ENCODE peak calls at places on chromosomes 16 and 17, in four cellular contexts. T is GM12865, W is epithelial cell of proximal tubule, X is DMS153. M is an unnamed sample.

GRCh38 chr16:9311303-9311954 is 220.0 kb downstream of the HAPSTR1 start:
- DNase-seq in T (no peak), W (no peak), X (no peak), M (no peak)

GRCh38 chr17:55441544-55441943 is 19.9 kb upstream of the MMD start:
- DNase-seq in T (no peak), W (no peak), X (peak), M (no peak)

GRCh38 chr17:82113422-82113821 is 15.4 kb upstream of the FASN start:
- DNase-seq in T (no peak), W (no peak), X (no peak), M (no peak)

GRCh38 chr16:68910051-68910450 is 66.7 kb downstream of the TANGO6 start:
- DNase-seq in T (no peak), W (no peak), X (peak), M (no peak)

GRCh38 chr16:67481561-67482259 is 753 bp upstream of the ATP6V0D1 start:
- DNase-seq in T (peak), W (no peak), X (no peak), M (no peak)

GRCh38 chr16:4461250-4462085 is 13.0 kb downstream of the NMRAL1 start:
- DNase-seq in T (no peak), W (no peak), X (no peak), M (peak)

GRCh38 chr16:17590711-17591654 is 120.2 kb upstream of the XYLT1 start:
- DNase-seq in T (no peak), W (no peak), X (no peak), M (no peak)

GRCh38 chr17:81295678-81296381 is 723 bp upstream of the SLC38A10 start:
- DNase-seq in T (peak), W (no peak), X (no peak), M (peak)

GRCh38 chr17:80080081-80080480 is 21.3 kb upstream of the GAA start:
- DNase-seq in T (no peak), W (no peak), X (no peak), M (no peak)

GRCh38 chr16:16136588-16136987 is 86.7 kb downstream of the ABCC6 start:
- DNase-seq in T (no peak), W (no peak), X (no peak), M (no peak)

GRCh38 chr17:12579245-12579644 is 86.4 kb upstream of the MYOCD start:
- DNase-seq in T (no peak), W (no peak), X (no peak), M (no peak)

GRCh38 chr17:12964840-12965239 is 53.0 kb downstream of the ELAC2 start:
- DNase-seq in T (no peak), W (no peak), X (no peak), M (no peak)

GRCh38 chr16:1993731-1994131 is 4.0 kb downstream of the SYNGR3 start:
- DNase-seq in T (no peak), W (peak), X (no peak), M (no peak)

GRCh38 chr16:68088130-68088972 is 3.2 kb downstream of the NFATC3 start:
- DNase-seq in T (no peak), W (no peak), X (no peak), M (no peak)

GRCh38 chr17:64728041-64728695 is 66.1 kb upstream of the SMURF2 start:
- DNase-seq in T (no peak), W (no peak), X (no peak), M (no peak)

GRCh38 chr16:57264950-57265371 is 19.5 kb downstream of the PLLP start:
- DNase-seq in T (no peak), W (no peak), X (peak), M (no peak)

GRCh38 chr16:26454102-26454501 is 612.6 kb upstream of the C16orf82 start:
- DNase-seq in T (no peak), W (no peak), X (no peak), M (no peak)

GRCh38 chr16:81606039-81606438 is 161.4 kb downstream of the CMIP start:
- DNase-seq in T (no peak), W (no peak), X (no peak), M (no peak)

GRCh38 chr17:44439168-44439567 is 49.7 kb upstream of the ITGA2B start:
- DNase-seq in T (no peak), W (no peak), X (no peak), M (no peak)

GRCh38 chr17:58328195-58329034 is at the start of gene TSPOAP1:
- DNase-seq in T (peak), W (no peak), X (no peak), M (no peak)

GRCh38 chr16:31478956-31479355 is 4.0 kb upstream of the SLC5A2 start:
- DNase-seq in T (no peak), W (no peak), X (no peak), M (no peak)

GRCh38 chr17:76793775-76794174 is 55.9 kb downstream of the MFSD11 start:
- DNase-seq in T (peak), W (no peak), X (peak), M (peak)

GRCh38 chr17:40949406-40949805 is 12.0 kb upstream of the KRT23 start:
- DNase-seq in T (no peak), W (no peak), X (no peak), M (no peak)

GRCh38 chr17:43517615-43518386 is 28.3 kb downstream of the ETV4 start:
- DNase-seq in T (peak), W (no peak), X (no peak), M (no peak)

GRCh38 chr16:66150691-66151090 is 215.8 kb upstream of the CDH5 start:
- DNase-seq in T (peak), W (no peak), X (no peak), M (no peak)

GRCh38 chr17:74325743-74326379 is at the start of gene KIF19:
- DNase-seq in T (peak), W (no peak), X (no peak), M (no peak)

GRCh38 chr16:69123894-69124293 is 8.5 kb downstream of the CHTF8 start:
- DNase-seq in T (peak), W (no peak), X (peak), M (peak)

GRCh38 chr16:53412549-53412948 is 21.7 kb upstream of the RBL2 start:
- DNase-seq in T (no peak), W (no peak), X (no peak), M (no peak)

GRCh38 chr17:74213897-74214386 is 571 bp downstream of the TTYH2 start:
- DNase-seq in T (no peak), W (no peak), X (no peak), M (no peak)